ENCODE peak calls at places on chromosomes 4 and X, in ten cellular contexts. D is K562, M is tibial nerve, C is Caco-2, W is fibroblast of pulmonary artery, T is fibroblast of mammary gland, Y is choroid plexus epithelial cell, P is stomach, K is ovary, O is right atrium auricular region. U is an unnamed sample.

GRCh38 chrX:148310402-148311200 is 189.8 kb upstream of the AFF2 start:
- DNase-seq in D (no peak), M (no peak), C (no peak), W (no peak), T (no peak), Y (no peak), P (no peak), K (no peak), O (no peak), U (no peak)

GRCh38 chr4:10183462-10183861 is 66.9 kb upstream of the WDR1 start:
- DNase-seq in D (no peak), M (no peak), C (no peak), W (no peak), T (no peak), Y (no peak), P (no peak), K (no peak), O (no peak), U (no peak)

GRCh38 chr4:186844059-186844681 is 120.5 kb upstream of the FAT1 start:
- DNase-seq in D (peak; percentile 64), M (no peak), C (no peak), W (peak; percentile 72), T (peak; percentile 59), Y (peak; percentile 68), P (no peak), K (no peak), O (peak; percentile 67), U (no peak)

GRCh38 chrX:37060999-37061398 is 52.8 kb downstream of the FAM47C start:
- DNase-seq in D (peak; percentile 38), M (no peak), C (no peak), W (peak; percentile 56), T (peak; percentile 46), Y (peak; percentile 68), P (no peak), K (no peak), O (no peak), U (peak; percentile 6)

GRCh38 chr4:153620352-153620751 is 63.7 kb upstream of the TLR2 start:
- DNase-seq in D (no peak), M (no peak), C (no peak), W (no peak), T (peak; percentile 23), Y (peak; percentile 31), P (no peak), K (no peak), O (no peak), U (no peak)

GRCh38 chrX:38859602-38860001 is 58.3 kb downstream of the MID1IP1 start:
- DNase-seq in D (no peak), M (no peak), C (no peak), W (peak; percentile 22), T (peak; percentile 49), Y (peak; percentile 23), P (no peak), K (no peak), O (no peak), U (no peak)

GRCh38 chr4:186190456-186191265 is 706 bp upstream of the CYP4V2 start:
- DNase-seq in D (peak; percentile 53), M (no peak), C (no peak), W (peak; percentile 14), T (peak; percentile 18), Y (peak; percentile 27), P (no peak), K (peak; percentile 41), O (peak; percentile 75), U (no peak)

GRCh38 chr4:54553001-54553400 is 104.8 kb upstream of the KIT start:
- DNase-seq in D (no peak), M (no peak), C (no peak), W (no peak), T (peak; percentile 22), Y (peak; percentile 21), P (no peak), K (no peak), O (no peak), U (no peak)

GRCh38 chrX:2526390-2526789 is 25.6 kb upstream of the DHRSX start:
- DNase-seq in D (no peak), M (no peak), C (no peak), W (no peak), T (no peak), Y (no peak), P (no peak), K (no peak), O (no peak), U (no peak)

GRCh38 chr4:3010998-3011397 is 47.6 kb downstream of the GRK4 start:
- DNase-seq in D (no peak), M (no peak), C (no peak), W (peak; percentile 39), T (peak; percentile 91), Y (peak; percentile 56), P (no peak), K (no peak), O (no peak), U (no peak)

GRCh38 chr4:43066415-43066814 is 173.9 kb downstream of the GRXCR1 start:
- DNase-seq in D (no peak), M (no peak), C (no peak), W (no peak), T (no peak), Y (no peak), P (no peak), K (no peak), O (no peak), U (no peak)

GRCh38 chr4:71026086-71026485 is 32.6 kb downstream of the DCK start:
- DNase-seq in D (peak; percentile 81), M (no peak), C (no peak), W (peak; percentile 78), T (peak; percentile 89), Y (peak; percentile 83), P (no peak), K (no peak), O (no peak), U (no peak)

GRCh38 chr4:3672465-3672831 is 93.7 kb upstream of the ADRA2C start:
- DNase-seq in D (no peak), M (no peak), C (no peak), W (no peak), T (no peak), Y (no peak), P (no peak), K (no peak), O (no peak), U (no peak)

GRCh38 chr4:73734405-73735070 is 5.8 kb upstream of the CXCL8 start:
- DNase-seq in D (no peak), M (no peak), C (no peak), W (peak; percentile 71), T (peak; percentile 63), Y (peak; percentile 73), P (no peak), K (no peak), O (no peak), U (no peak)

DNA sequence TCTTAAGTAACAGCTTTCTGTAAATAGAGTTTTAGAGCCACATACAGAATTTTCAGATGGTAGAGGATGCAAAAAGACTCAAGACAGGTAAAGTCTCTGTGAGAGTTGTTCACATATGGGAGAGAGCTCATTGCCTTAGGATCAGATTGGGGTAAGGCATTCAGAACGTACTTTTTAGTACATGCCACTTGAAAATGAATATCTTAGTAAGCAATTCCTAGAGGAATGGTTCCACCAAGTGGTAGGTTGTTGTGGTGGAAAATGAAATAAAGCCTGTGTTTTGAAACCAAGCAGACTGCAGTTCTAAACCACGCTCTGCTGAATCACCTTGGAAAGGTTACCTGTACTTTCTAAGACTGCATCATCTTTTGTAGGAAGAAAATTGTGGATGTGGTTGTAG is 547.0 kb upstream of the LCORL start:
- DNase-seq in D (no peak), M (no peak), C (no peak), W (no peak), T (peak; percentile 1), Y (peak; percentile 15), P (no peak), K (no peak), O (no peak), U (no peak)
- TF ChIP-seq CTCF in D (peak; percentile 5), M (peak; percentile 24), C (no peak), W (no peak), T (no peak), Y (no peak), P (no peak), K (no peak), O (no peak), U (peak; percentile 42)

DNA sequence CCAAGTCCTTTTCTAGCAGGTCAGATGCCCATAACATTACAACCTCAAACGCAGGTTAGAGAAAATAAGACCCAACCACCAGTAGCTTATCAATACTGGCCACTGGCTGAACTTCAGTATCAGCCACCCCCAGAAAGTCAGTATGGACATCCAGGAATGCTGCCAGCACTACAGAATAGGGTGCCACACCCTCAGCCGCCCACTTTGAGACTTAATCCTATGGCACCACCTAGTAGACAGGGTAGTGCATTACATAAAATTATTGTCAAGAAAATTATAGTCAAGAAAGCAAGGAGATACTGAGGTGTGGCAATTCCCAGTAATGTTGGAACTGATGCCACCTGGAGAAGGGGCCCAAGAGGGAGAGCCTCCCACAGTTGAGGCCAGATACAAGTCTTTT is 19.9 kb upstream of the TRIM61 start:
- DNase-seq in D (peak; percentile 53), M (no peak), C (no peak), W (no peak), T (peak; percentile 20), Y (peak; percentile 30), P (no peak), K (no peak), O (no peak), U (no peak)
- TF ChIP-seq CTCF in D (peak; percentile 60), M (no peak), C (no peak), W (no peak), T (peak; percentile 20), Y (peak; percentile 48), P (no peak), K (no peak), O (no peak), U (peak; percentile 24)

DNA sequence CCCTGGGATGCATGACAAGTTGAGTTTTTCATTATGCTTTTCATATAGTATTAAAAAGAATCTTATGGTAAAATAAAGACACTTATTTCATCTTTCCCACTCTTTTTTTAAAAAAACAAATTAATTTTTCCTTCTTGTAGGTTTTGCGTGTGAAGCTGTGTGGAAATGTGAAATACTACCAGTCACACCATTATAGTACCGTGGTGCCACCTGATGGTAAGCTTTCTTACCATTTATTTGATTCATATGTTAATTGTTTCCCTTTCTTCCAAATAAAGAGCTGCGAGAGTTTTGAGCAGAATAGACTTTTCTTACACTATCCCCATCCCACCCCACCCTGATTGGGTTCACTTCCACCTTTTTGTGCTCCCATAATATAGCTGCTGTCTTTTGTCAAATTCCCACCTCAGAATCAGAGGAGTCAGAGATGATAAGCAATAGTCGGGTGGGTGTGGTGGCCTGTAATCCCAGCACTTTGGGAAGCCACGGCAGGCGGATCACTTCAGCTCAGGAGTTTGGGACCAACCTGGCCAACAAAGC is 44.3 kb downstream of the CASP6 start:
- DNase-seq in D (no peak), M (no peak), C (no peak), W (peak; percentile 34), T (peak; percentile 12), Y (peak; percentile 44), P (no peak), K (no peak), O (no peak), U (no peak)
- TF ChIP-seq CTCF in D (peak; percentile 24), M (no peak), C (no peak), W (no peak), T (no peak), Y (peak; percentile 16), P (no peak), K (no peak), O (peak; percentile 19), U (peak; percentile 23)

DNA sequence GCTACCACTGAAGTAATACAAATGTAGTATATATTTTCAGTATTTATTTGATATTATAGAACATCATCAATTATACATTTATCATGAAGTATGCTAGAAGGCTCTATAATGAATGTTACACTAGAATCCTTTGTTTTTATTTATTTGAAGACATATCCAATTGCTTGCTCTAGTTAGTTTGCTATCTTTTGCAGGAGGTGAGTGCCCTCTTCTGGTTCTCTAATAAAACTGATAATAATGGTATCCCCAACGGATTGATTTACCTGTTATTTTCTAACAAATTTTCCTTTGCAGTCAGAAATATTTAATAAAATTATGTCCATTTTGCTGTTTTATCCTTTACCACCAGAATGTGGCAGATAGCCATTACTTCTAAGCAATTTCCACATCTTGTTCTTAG is 274.3 kb upstream of the TACR3 start:
- DNase-seq in D (no peak), M (no peak), C (no peak), W (no peak), T (peak; percentile 41), Y (peak; percentile 3), P (no peak), K (no peak), O (no peak), U (no peak)
- TF ChIP-seq CTCF in D (no peak), M (no peak), C (peak; percentile 17), W (no peak), T (peak; percentile 21), Y (no peak), P (no peak), K (no peak), O (no peak), U (peak; percentile 35)

U was measured in D721Med.